ENCODE peak calls at places on chromosomes 16 and 17, in eight cellular contexts. One of them, this sample, is unnamed.
A peak's percentile ranks its signal among the peaks of the same experiment; 100 is the strongest.

GRCh38 chr16:10078541-10078949 is 103.7 kb downstream of the GRIN2A start:
- DNase-seq in left ventricle myocardium inferior: no peak
- DNase-seq in breast epithelium: no peak
- DNase-seq in Peyer's patch: no peak
- DNase-seq in gastrocnemius medialis: no peak
- DNase-seq in upper lobe of right lung: no peak
- DNase-seq in fibroblast of the aortic adventitia: no peak
- DNase-seq in CD8-positive, alpha-beta T cell: no peak
- DNase-seq in this sample: no peak

GRCh38 chr16:8828541-8829165 is 31.0 kb downstream of the PMM2 start:
- DNase-seq in left ventricle myocardium inferior: no peak
- DNase-seq in breast epithelium: no peak
- DNase-seq in Peyer's patch: no peak
- DNase-seq in gastrocnemius medialis: no peak
- DNase-seq in upper lobe of right lung: no peak
- DNase-seq in fibroblast of the aortic adventitia: no peak
- DNase-seq in CD8-positive, alpha-beta T cell: no peak
- DNase-seq in this sample: no peak

GRCh38 chr17:80034977-80035686 is 540 bp downstream of the TBC1D16 start:
- DNase-seq in left ventricle myocardium inferior: no peak
- DNase-seq in breast epithelium: no peak
- DNase-seq in Peyer's patch: peak; percentile 53
- DNase-seq in gastrocnemius medialis: no peak
- DNase-seq in upper lobe of right lung: peak; percentile 76
- DNase-seq in fibroblast of the aortic adventitia: peak; percentile 46
- DNase-seq in CD8-positive, alpha-beta T cell: peak; percentile 36
- DNase-seq in this sample: no peak

GRCh38 chr17:35645923-35646322 is 58.8 kb downstream of the AP2B1 start:
- DNase-seq in left ventricle myocardium inferior: no peak
- DNase-seq in breast epithelium: no peak
- DNase-seq in Peyer's patch: no peak
- DNase-seq in gastrocnemius medialis: no peak
- DNase-seq in upper lobe of right lung: no peak
- DNase-seq in fibroblast of the aortic adventitia: peak; percentile 25
- DNase-seq in CD8-positive, alpha-beta T cell: no peak
- DNase-seq in this sample: peak; percentile 14

GRCh38 chr17:67606896-67607604 is 110.7 kb upstream of the NOL11 start:
- DNase-seq in left ventricle myocardium inferior: no peak
- DNase-seq in breast epithelium: no peak
- DNase-seq in Peyer's patch: no peak
- DNase-seq in gastrocnemius medialis: no peak
- DNase-seq in upper lobe of right lung: no peak
- DNase-seq in fibroblast of the aortic adventitia: no peak
- DNase-seq in CD8-positive, alpha-beta T cell: no peak
- DNase-seq in this sample: no peak

GRCh38 chr16:11797957-11798299 is 870 bp upstream of the ZC3H7A start:
- DNase-seq in left ventricle myocardium inferior: no peak
- DNase-seq in breast epithelium: no peak
- DNase-seq in Peyer's patch: no peak
- DNase-seq in gastrocnemius medialis: no peak
- DNase-seq in upper lobe of right lung: no peak
- DNase-seq in fibroblast of the aortic adventitia: no peak
- DNase-seq in CD8-positive, alpha-beta T cell: no peak
- DNase-seq in this sample: no peak

GRCh38 chr16:2980227-2981176 is at the start of gene PKMYT1:
- DNase-seq in left ventricle myocardium inferior: peak; percentile 91
- DNase-seq in breast epithelium: peak; percentile 87
- DNase-seq in Peyer's patch: peak; percentile 86
- DNase-seq in gastrocnemius medialis: peak; percentile 69
- DNase-seq in upper lobe of right lung: peak; percentile 96
- DNase-seq in fibroblast of the aortic adventitia: peak; percentile 79
- DNase-seq in CD8-positive, alpha-beta T cell: peak; percentile 86
- DNase-seq in this sample: no peak

GRCh38 chr16:12805091-12805490 is 1.4 kb upstream of the CPPED1 start:
- DNase-seq in left ventricle myocardium inferior: no peak
- DNase-seq in breast epithelium: no peak
- DNase-seq in Peyer's patch: no peak
- DNase-seq in gastrocnemius medialis: no peak
- DNase-seq in upper lobe of right lung: no peak
- DNase-seq in fibroblast of the aortic adventitia: no peak
- DNase-seq in CD8-positive, alpha-beta T cell: no peak
- DNase-seq in this sample: no peak

GRCh38 chr16:27097671-27098275 is 31.0 kb downstream of the C16orf82 start:
- DNase-seq in left ventricle myocardium inferior: peak; percentile 76
- DNase-seq in breast epithelium: peak; percentile 44
- DNase-seq in Peyer's patch: no peak
- DNase-seq in gastrocnemius medialis: peak; percentile 26
- DNase-seq in upper lobe of right lung: no peak
- DNase-seq in fibroblast of the aortic adventitia: peak; percentile 77
- DNase-seq in CD8-positive, alpha-beta T cell: no peak
- DNase-seq in this sample: no peak

GRCh38 chr16:4048481-4048880 is 67.8 kb downstream of the ADCY9 start:
- DNase-seq in left ventricle myocardium inferior: no peak
- DNase-seq in breast epithelium: no peak
- DNase-seq in Peyer's patch: no peak
- DNase-seq in gastrocnemius medialis: no peak
- DNase-seq in upper lobe of right lung: no peak
- DNase-seq in fibroblast of the aortic adventitia: no peak
- DNase-seq in CD8-positive, alpha-beta T cell: no peak
- DNase-seq in this sample: no peak

GRCh38 chr17:74838275-74838674 is 21.4 kb downstream of the GRIN2C start:
- DNase-seq in left ventricle myocardium inferior: no peak
- DNase-seq in breast epithelium: no peak
- DNase-seq in Peyer's patch: no peak
- DNase-seq in gastrocnemius medialis: no peak
- DNase-seq in upper lobe of right lung: no peak
- DNase-seq in fibroblast of the aortic adventitia: no peak
- DNase-seq in CD8-positive, alpha-beta T cell: no peak
- DNase-seq in this sample: no peak

GRCh38 chr17:44438634-44439033 is 49.2 kb upstream of the ITGA2B start:
- DNase-seq in left ventricle myocardium inferior: no peak
- DNase-seq in breast epithelium: no peak
- DNase-seq in Peyer's patch: no peak
- DNase-seq in gastrocnemius medialis: peak; percentile 77
- DNase-seq in upper lobe of right lung: no peak
- DNase-seq in fibroblast of the aortic adventitia: no peak
- DNase-seq in CD8-positive, alpha-beta T cell: no peak
- DNase-seq in this sample: no peak

GRCh38 chr16:67770371-67770991 is 35.9 kb downstream of the RANBP10 start:
- DNase-seq in left ventricle myocardium inferior: no peak
- DNase-seq in breast epithelium: no peak
- DNase-seq in Peyer's patch: no peak
- DNase-seq in gastrocnemius medialis: no peak
- DNase-seq in upper lobe of right lung: no peak
- DNase-seq in fibroblast of the aortic adventitia: peak; percentile 57
- DNase-seq in CD8-positive, alpha-beta T cell: no peak
- DNase-seq in this sample: no peak

GRCh38 chr16:55575621-55576020 is 9.1 kb downstream of the CAPNS2 start:
- DNase-seq in left ventricle myocardium inferior: no peak
- DNase-seq in breast epithelium: no peak
- DNase-seq in Peyer's patch: no peak
- DNase-seq in gastrocnemius medialis: no peak
- DNase-seq in upper lobe of right lung: no peak
- DNase-seq in fibroblast of the aortic adventitia: no peak
- DNase-seq in CD8-positive, alpha-beta T cell: no peak
- DNase-seq in this sample: no peak

GRCh38 chr17:6986676-6987075 is 9.2 kb upstream of the ALOX12 start:
- DNase-seq in left ventricle myocardium inferior: no peak
- DNase-seq in breast epithelium: no peak
- DNase-seq in Peyer's patch: no peak
- DNase-seq in gastrocnemius medialis: no peak
- DNase-seq in upper lobe of right lung: no peak
- DNase-seq in fibroblast of the aortic adventitia: peak; percentile 9
- DNase-seq in CD8-positive, alpha-beta T cell: no peak
- DNase-seq in this sample: no peak

GRCh38 chr16:10827691-10828341 is 9.2 kb upstream of the TVP23A start:
- DNase-seq in left ventricle myocardium inferior: peak; percentile 86
- DNase-seq in breast epithelium: peak; percentile 67
- DNase-seq in Peyer's patch: peak; percentile 21
- DNase-seq in gastrocnemius medialis: peak; percentile 55
- DNase-seq in upper lobe of right lung: peak; percentile 81
- DNase-seq in fibroblast of the aortic adventitia: peak; percentile 96
- DNase-seq in CD8-positive, alpha-beta T cell: no peak
- DNase-seq in this sample: peak; percentile 34

GRCh38 chr16:23509763-23510153 is 536 bp downstream of the GGA2 start:
- DNase-seq in left ventricle myocardium inferior: no peak
- DNase-seq in breast epithelium: no peak
- DNase-seq in Peyer's patch: peak; percentile 35
- DNase-seq in gastrocnemius medialis: no peak
- DNase-seq in upper lobe of right lung: no peak
- DNase-seq in fibroblast of the aortic adventitia: peak; percentile 28
- DNase-seq in CD8-positive, alpha-beta T cell: no peak
- DNase-seq in this sample: no peak

GRCh38 chr17:77210331-77210730 is 69.6 kb downstream of the SEC14L1 start:
- DNase-seq in left ventricle myocardium inferior: no peak
- DNase-seq in breast epithelium: no peak
- DNase-seq in Peyer's patch: no peak
- DNase-seq in gastrocnemius medialis: peak; percentile 30
- DNase-seq in upper lobe of right lung: no peak
- DNase-seq in fibroblast of the aortic adventitia: no peak
- DNase-seq in CD8-positive, alpha-beta T cell: no peak
- DNase-seq in this sample: no peak

GRCh38 chr16:81618187-81618586 is 160.9 kb upstream of the PLCG2 start:
- DNase-seq in left ventricle myocardium inferior: no peak
- DNase-seq in breast epithelium: no peak
- DNase-seq in Peyer's patch: no peak
- DNase-seq in gastrocnemius medialis: no peak
- DNase-seq in upper lobe of right lung: no peak
- DNase-seq in fibroblast of the aortic adventitia: no peak
- DNase-seq in CD8-positive, alpha-beta T cell: no peak
- DNase-seq in this sample: no peak

GRCh38 chr17:68600881-68601564 is at the start of gene FAM20A:
- DNase-seq in left ventricle myocardium inferior: peak; percentile 58
- DNase-seq in breast epithelium: no peak
- DNase-seq in Peyer's patch: no peak
- DNase-seq in gastrocnemius medialis: no peak
- DNase-seq in upper lobe of right lung: peak; percentile 91
- DNase-seq in fibroblast of the aortic adventitia: peak; percentile 35
- DNase-seq in CD8-positive, alpha-beta T cell: no peak
- DNase-seq in this sample: no peak

GRCh38 chr16:56999409-57000270 is 10.3 kb downstream of the NLRC5 start:
- DNase-seq in left ventricle myocardium inferior: no peak
- DNase-seq in breast epithelium: no peak
- DNase-seq in Peyer's patch: no peak
- DNase-seq in gastrocnemius medialis: no peak
- DNase-seq in upper lobe of right lung: no peak
- DNase-seq in fibroblast of the aortic adventitia: no peak
- DNase-seq in CD8-positive, alpha-beta T cell: no peak
- DNase-seq in this sample: no peak

GRCh38 chr17:73747221-73748002 is 103.2 kb upstream of the SDK2 start:
- DNase-seq in left ventricle myocardium inferior: peak; percentile 41
- DNase-seq in breast epithelium: no peak
- DNase-seq in Peyer's patch: no peak
- DNase-seq in gastrocnemius medialis: no peak
- DNase-seq in upper lobe of right lung: no peak
- DNase-seq in fibroblast of the aortic adventitia: no peak
- DNase-seq in CD8-positive, alpha-beta T cell: no peak
- DNase-seq in this sample: no peak

GRCh38 chr17:77227461-77228223 is 86.9 kb downstream of the SEC14L1 start:
- DNase-seq in left ventricle myocardium inferior: no peak
- DNase-seq in breast epithelium: no peak
- DNase-seq in Peyer's patch: no peak
- DNase-seq in gastrocnemius medialis: no peak
- DNase-seq in upper lobe of right lung: no peak
- DNase-seq in fibroblast of the aortic adventitia: no peak
- DNase-seq in CD8-positive, alpha-beta T cell: no peak
- DNase-seq in this sample: no peak

GRCh38 chr17:69677130-69677529 is 262.6 kb downstream of the MAP2K6 start:
- DNase-seq in left ventricle myocardium inferior: no peak
- DNase-seq in breast epithelium: no peak
- DNase-seq in Peyer's patch: no peak
- DNase-seq in gastrocnemius medialis: no peak
- DNase-seq in upper lobe of right lung: no peak
- DNase-seq in fibroblast of the aortic adventitia: no peak
- DNase-seq in CD8-positive, alpha-beta T cell: no peak
- DNase-seq in this sample: no peak
- TF ChIP-seq CTCF in left ventricle myocardium inferior: peak; percentile 31
- TF ChIP-seq CTCF in breast epithelium: no peak
- TF ChIP-seq CTCF in Peyer's patch: no peak
- TF ChIP-seq CTCF in gastrocnemius medialis: no peak
- TF ChIP-seq CTCF in upper lobe of right lung: no peak
- TF ChIP-seq CTCF in fibroblast of the aortic adventitia: no peak
- TF ChIP-seq CTCF in CD8-positive, alpha-beta T cell: no peak
- TF ChIP-seq CTCF in this sample: no peak

DNA sequence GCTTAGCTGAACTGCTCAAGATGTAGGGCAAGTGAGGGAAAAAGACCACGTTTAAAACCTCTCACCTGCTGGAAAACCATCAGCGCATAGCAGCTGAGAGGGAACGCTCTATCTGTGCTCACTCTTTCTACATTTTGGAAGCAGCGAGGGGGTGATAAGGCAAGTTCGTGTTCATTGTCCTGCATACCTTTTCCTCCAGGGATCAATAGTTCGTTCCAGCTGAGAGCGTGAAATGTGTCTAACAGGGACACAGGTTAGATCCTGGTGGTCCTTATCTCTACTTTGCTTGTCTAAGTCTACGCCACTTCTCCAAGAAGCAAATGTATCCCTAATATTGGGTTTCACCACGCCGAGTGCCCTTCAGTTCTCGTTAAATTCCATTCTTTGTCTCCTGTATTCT is 183.5 kb upstream of the ZFHX3 start:
- DNase-seq in left ventricle myocardium inferior: no peak
- DNase-seq in breast epithelium: no peak
- DNase-seq in Peyer's patch: no peak
- DNase-seq in gastrocnemius medialis: no peak
- DNase-seq in upper lobe of right lung: no peak
- DNase-seq in fibroblast of the aortic adventitia: no peak
- DNase-seq in CD8-positive, alpha-beta T cell: no peak
- DNase-seq in this sample: no peak
- H3K4me3 ChIP-seq in left ventricle myocardium inferior: no peak overlapping the region
- H3K4me3 ChIP-seq in breast epithelium: no peak overlapping the region
- H3K4me3 ChIP-seq in Peyer's patch: no peak overlapping the region
- H3K4me3 ChIP-seq in gastrocnemius medialis: no peak overlapping the region
- H3K4me3 ChIP-seq in upper lobe of right lung: no peak overlapping the region
- H3K4me3 ChIP-seq in fibroblast of the aortic adventitia: no peak overlapping the region
- H3K4me3 ChIP-seq in CD8-positive, alpha-beta T cell: no peak overlapping the region
- H3K4me3 ChIP-seq in this sample: no peak overlapping the region

DNA sequence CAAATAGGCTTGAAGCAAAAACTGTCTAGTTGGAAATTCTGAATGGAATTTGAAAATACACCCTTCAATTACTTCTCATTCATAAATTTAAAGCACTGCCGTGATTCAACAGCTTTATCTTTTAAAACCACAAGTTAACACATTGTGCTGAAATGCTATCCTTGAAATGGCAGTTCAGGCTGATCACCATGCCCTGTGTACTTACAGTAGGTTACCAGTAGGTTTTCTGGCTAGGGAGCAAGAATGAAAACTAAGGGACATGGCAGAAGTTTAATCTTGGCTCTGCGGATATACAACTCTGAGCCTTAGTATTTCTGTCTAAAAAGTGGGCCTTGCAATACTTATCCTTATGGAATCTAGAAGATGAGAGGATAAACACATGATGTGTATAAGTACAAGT is 28.0 kb downstream of the NXPH3 start:
- DNase-seq in left ventricle myocardium inferior: no peak
- DNase-seq in breast epithelium: no peak
- DNase-seq in Peyer's patch: no peak
- DNase-seq in gastrocnemius medialis: no peak
- DNase-seq in upper lobe of right lung: no peak
- DNase-seq in fibroblast of the aortic adventitia: peak; percentile 33
- DNase-seq in CD8-positive, alpha-beta T cell: no peak
- DNase-seq in this sample: no peak
- TF ChIP-seq CTCF in left ventricle myocardium inferior: peak; percentile 28
- TF ChIP-seq CTCF in breast epithelium: no peak
- TF ChIP-seq CTCF in Peyer's patch: no peak
- TF ChIP-seq CTCF in gastrocnemius medialis: no peak
- TF ChIP-seq CTCF in upper lobe of right lung: no peak
- TF ChIP-seq CTCF in fibroblast of the aortic adventitia: peak; percentile 43
- TF ChIP-seq CTCF in CD8-positive, alpha-beta T cell: no peak
- TF ChIP-seq CTCF in this sample: no peak

GRCh38 chr16:88382491-88383400 is at the start of gene ZNF469:
- DNase-seq in left ventricle myocardium inferior: peak; percentile 14
- DNase-seq in breast epithelium: no peak
- DNase-seq in Peyer's patch: no peak
- DNase-seq in gastrocnemius medialis: no peak
- DNase-seq in upper lobe of right lung: peak; percentile 64
- DNase-seq in fibroblast of the aortic adventitia: peak; percentile 40
- DNase-seq in CD8-positive, alpha-beta T cell: no peak
- DNase-seq in this sample: no peak
- H3K4me3 ChIP-seq in left ventricle myocardium inferior: peak within 1 kb of the TSS; percentile 64
- H3K4me3 ChIP-seq in breast epithelium: peak within 1 kb of the TSS; percentile 54
- H3K4me3 ChIP-seq in Peyer's patch: peak within 1 kb of the TSS; percentile 44
- H3K4me3 ChIP-seq in gastrocnemius medialis: peak within 1 kb of the TSS; percentile 48
- H3K4me3 ChIP-seq in upper lobe of right lung: peak within 1 kb of the TSS; percentile 19
- H3K4me3 ChIP-seq in fibroblast of the aortic adventitia: peak within 1 kb of the TSS; percentile 77
- H3K4me3 ChIP-seq in CD8-positive, alpha-beta T cell: no peak within 1 kb of the TSS
- H3K4me3 ChIP-seq in this sample: peak within 1 kb of the TSS; percentile 72

This sample was measured in AG04449.